ENCODE peak calls at places on chromosomes 13 and 19, in seven cellular contexts. X is IMR-90, G is H9, Q is H1, H is neuronal stem cell, S is mesenchymal stem cell, I is trophoblast cell. N is an unnamed sample.

GRCh38 chr13:68099616-68100015 is 869.5 kb upstream of the PCDH9 start:
- DNase-seq in X (peak; percentile 17), Q (no peak), G (no peak), S (peak; percentile 59), H (no peak), I (no peak), N (peak; percentile 60)

GRCh38 chr13:28558567-28558966 is 63.6 kb upstream of the FLT1 start:
- DNase-seq in G (no peak), X (no peak), Q (no peak), H (no peak), I (no peak), S (no peak), N (no peak)

GRCh38 chr19:39407394-39407643 is 672 bp downstream of the ZFP36 start:
- DNase-seq in Q (no peak), X (no peak), I (no peak), H (no peak), S (no peak), G (no peak), N (no peak)

GRCh38 chr13:30371649-30372265 is 50.5 kb upstream of the UBE2L5 start:
- DNase-seq in Q (no peak), I (no peak), X (peak; percentile 82), H (no peak), S (peak; percentile 83), G (no peak), N (no peak)

GRCh38 chr13:30835442-30835841 is 70.6 kb upstream of the MEDAG start:
- DNase-seq in H (no peak), X (peak; percentile 82), Q (no peak), S (peak; percentile 48), I (no peak), G (no peak), N (no peak)

GRCh38 chr13:34044660-34045080 is 226.7 kb downstream of the RFC3 start:
- DNase-seq in X (peak; percentile 33), Q (no peak), H (no peak), S (peak; percentile 61), G (no peak), I (peak; percentile 47), N (no peak)

GRCh38 chr13:73929287-73929932 is 204.8 kb downstream of the KLF12 start:
- DNase-seq in Q (no peak), G (no peak), X (no peak), H (no peak), S (no peak), I (no peak), N (no peak)

GRCh38 chr13:39038569-39038898 is 278 bp downstream of the NHLRC3 start:
- DNase-seq in S (peak; percentile 47), G (no peak), Q (no peak), H (no peak), I (peak; percentile 55), X (no peak), N (no peak)

GRCh38 chr19:54282706-54283105 is 1.8 kb upstream of the LILRB2 start:
- DNase-seq in G (no peak), Q (no peak), X (no peak), S (no peak), H (no peak), I (no peak), N (no peak)

GRCh38 chr13:71831716-71832115 is 35.3 kb downstream of the DACH1 start:
- DNase-seq in H (peak; percentile 42), I (no peak), S (peak; percentile 51), X (no peak), Q (no peak), G (no peak), N (peak; percentile 81)

GRCh38 chr13:73168226-73168992 is 109.6 kb downstream of the KLF5 start:
- DNase-seq in Q (no peak), I (peak; percentile 10), S (peak; percentile 24), H (no peak), G (no peak), X (peak; percentile 45), N (no peak)

GRCh38 chr13:75345191-75345590 is 136.8 kb downstream of the TBC1D4 start:
- DNase-seq in Q (no peak), G (no peak), I (no peak), H (no peak), X (peak; percentile 57), S (no peak), N (no peak)

GRCh38 chr19:51295382-51296126 is 15.9 kb upstream of the IGLON5 start:
- DNase-seq in G (peak; percentile 74), Q (peak; percentile 59), I (no peak), H (no peak), S (no peak), X (no peak), N (peak; percentile 55)

GRCh38 chr13:40376296-40376849 is 290.1 kb downstream of the FOXO1 start:
- DNase-seq in S (no peak), X (no peak), H (no peak), Q (peak; percentile 38), G (no peak), I (no peak), N (no peak)

GRCh38 chr13:44653261-44653660 is 77.1 kb upstream of the TSC22D1 start:
- DNase-seq in I (no peak), Q (no peak), G (no peak), X (peak; percentile 37), S (no peak), H (no peak), N (no peak)

GRCh38 chr13:43484432-43485225 is 302.1 kb downstream of the ENOX1 start:
- DNase-seq in G (no peak), I (peak; percentile 50), H (no peak), S (no peak), X (no peak), Q (no peak), N (no peak)

GRCh38 chr13:28128926-28129325 is 9.4 kb upstream of the PAN3 start:
- DNase-seq in I (peak; percentile 50), Q (no peak), S (no peak), H (no peak), X (no peak), G (no peak), N (peak; percentile 52)

GRCh38 chr13:31045621-31046081 is 113.2 kb downstream of the TEX26 start:
- DNase-seq in Q (no peak), G (no peak), S (peak; percentile 100), H (no peak), X (peak; percentile 97), I (peak; percentile 67), N (peak; percentile 90)

GRCh38 chr13:98877466-98877865 is 100.4 kb downstream of the DOCK9 start:
- DNase-seq in G (no peak), Q (no peak), S (no peak), I (no peak), X (no peak), H (no peak), N (no peak)

GRCh38 chr13:20824762-20825161 is 51.0 kb upstream of the EEF1AKMT1 start:
- DNase-seq in Q (no peak), I (peak; percentile 15), H (no peak), G (no peak), X (peak; percentile 87), S (peak; percentile 74), N (no peak)

GRCh38 chr13:94710881-94711560 is 1.3 kb downstream of the SOX21 start:
- DNase-seq in X (no peak), G (peak; percentile 64), H (no peak), Q (peak; percentile 78), S (peak; percentile 20), I (no peak), N (peak; percentile 50)

GRCh38 chr13:64428196-64428595 is 2801.9 kb downstream of the PCDH9 start:
- DNase-seq in I (no peak), X (peak; percentile 76), Q (no peak), G (no peak), S (peak; percentile 61), H (no peak), N (no peak)

GRCh38 chr13:44045179-44045562 is 165.5 kb downstream of the LACC1 start:
- DNase-seq in G (no peak), S (no peak), X (no peak), I (no peak), H (no peak), Q (no peak), N (no peak)

GRCh38 chr19:10295305-10295846 is 5.6 kb downstream of the ICAM5 start:
- DNase-seq in S (no peak), Q (peak; percentile 74), I (no peak), X (no peak), G (peak; percentile 60), H (no peak), N (peak; percentile 40)

GRCh38 chr19:9857920-9858746 is 23.0 kb downstream of the PIN1 start:
- DNase-seq in X (no peak), S (no peak), Q (no peak), G (no peak), I (no peak), H (no peak), N (no peak)

GRCh38 chr13:110331362-110331761 is 24.3 kb downstream of the COL4A2 start:
- DNase-seq in S (no peak), I (no peak), Q (no peak), X (peak; percentile 69), G (no peak), H (no peak), N (no peak)

GRCh38 chr19:3611841-3612240 is 5.2 kb upstream of the TBXA2R start:
- DNase-seq in H (no peak), Q (no peak), I (no peak), S (no peak), X (no peak), G (no peak), N (no peak)

DNA sequence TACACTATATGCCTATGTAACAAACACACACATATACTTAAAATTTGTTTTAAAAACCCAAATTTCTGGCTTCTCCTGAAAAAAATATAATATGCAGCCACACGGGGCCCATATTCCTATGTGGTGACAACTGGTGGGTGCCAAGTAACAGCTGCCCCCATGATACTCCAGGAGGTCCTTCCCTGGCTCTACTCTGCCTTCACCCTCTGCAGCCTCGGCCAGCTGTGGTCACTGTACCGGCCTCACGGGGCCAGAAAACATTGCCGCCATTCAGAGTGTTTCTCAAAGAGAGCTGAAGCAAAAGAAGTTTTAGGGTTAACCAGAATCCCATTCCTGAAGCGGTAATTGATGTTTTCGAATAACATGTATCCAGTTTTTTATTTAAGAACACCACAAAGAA is 32.6 kb upstream of the POP4 start:
- DNase-seq in Q (no peak), I (no peak), S (no peak), H (no peak), G (no peak), X (no peak), N (no peak)
- H2BK120ac ChIP-seq in Q (no peak overlapping the region), I (no peak overlapping the region), S (no peak overlapping the region), H (no peak overlapping the region), G (no peak overlapping the region), X (no peak overlapping the region), N (no peak overlapping the region)

GRCh38 chr19:19155495-19156219 is 14.4 kb downstream of the MEF2B start:
- DNase-seq in Q (no peak), X (no peak), I (no peak), G (no peak), H (no peak), S (no peak), N (no peak)
- H2BK120ac ChIP-seq in Q (no peak overlapping the region), X (no peak overlapping the region), I (no peak overlapping the region), G (no peak overlapping the region), H (no peak overlapping the region), S (no peak overlapping the region), N (no peak overlapping the region)

DNA sequence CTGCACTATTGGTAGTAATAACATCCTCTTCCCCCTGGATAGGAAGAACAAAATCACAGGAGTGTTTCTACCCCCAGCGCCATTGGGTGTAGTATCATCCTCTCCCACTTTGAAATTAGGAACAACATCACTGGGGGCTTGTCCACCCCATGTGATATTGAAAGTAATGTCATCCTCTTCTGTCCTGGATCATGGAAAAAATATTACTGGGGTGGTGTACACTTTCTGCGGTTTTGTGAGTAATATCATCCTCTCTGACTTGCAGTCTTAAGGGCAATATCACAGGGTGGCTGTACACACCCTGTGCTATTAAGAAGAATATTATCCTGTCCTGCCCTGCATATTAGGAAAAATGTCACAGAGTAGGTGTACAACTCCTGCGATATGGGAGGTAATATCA is 4.9 kb upstream of the RGCC start:
- DNase-seq in Q (no peak), G (no peak), S (no peak), I (no peak), H (no peak), X (no peak), N (no peak)
- H2BK120ac ChIP-seq in Q (no peak overlapping the region), G (no peak overlapping the region), S (no peak overlapping the region), I (no peak overlapping the region), H (no peak overlapping the region), X (no peak overlapping the region), N (no peak overlapping the region)

GRCh38 chr19:8459095-8459494 is 14.3 kb downstream of the HNRNPM start:
- DNase-seq in H (no peak), Q (no peak), S (no peak), G (no peak), I (no peak), X (no peak), N (no peak)
- H2BK120ac ChIP-seq in H (no peak overlapping the region), Q (no peak overlapping the region), S (no peak overlapping the region), G (no peak overlapping the region), I (no peak overlapping the region), X (peak overlapping the region; percentile 53), N (no peak overlapping the region)

N was measured in mesendoderm.